ENCODE peak calls at places on chromosomes 6 and 20, in seven cellular contexts. M is colonic mucosa, O is A673, G is transverse colon, D is brain microvascular endothelial cell, F is uterus, R is IMR-90. K is an unnamed sample.

GRCh38 chr6:99349620-99350141 is at the start of gene FAXC:
- DNase-seq in D (no peak), R (peak; percentile 14), G (peak; percentile 29), M (peak; percentile 47), O (peak; percentile 37), F (peak; percentile 30), K (no peak)

GRCh38 chr6:141199074-141199473 is 933.7 kb upstream of the GJE1 start:
- DNase-seq in G (no peak), O (no peak), R (peak; percentile 76), F (no peak), D (no peak), M (no peak), K (no peak)

GRCh38 chr6:69220293-69220847 is 576.4 kb downstream of the LMBRD1 start:
- DNase-seq in M (no peak), R (no peak), G (no peak), F (no peak), O (peak; percentile 4), D (no peak), K (no peak)

GRCh38 chr20:63979221-63979548 is 257 bp downstream of the SAMD10 start:
- DNase-seq in D (no peak), R (no peak), O (no peak), G (no peak), F (no peak), M (no peak), K (no peak)

GRCh38 chr6:51743999-51744398 is 343.4 kb downstream of the PKHD1 start:
- DNase-seq in M (no peak), F (no peak), O (no peak), R (no peak), G (no peak), D (no peak), K (no peak)

GRCh38 chr6:168388641-168389633 is 52.0 kb upstream of the SMOC2 start:
- DNase-seq in M (peak; percentile 55), F (no peak), G (no peak), O (no peak), D (no peak), R (no peak), K (no peak)

GRCh38 chr6:134740473-134741192 is 209.3 kb downstream of the ALDH8A1 start:
- DNase-seq in O (peak; percentile 33), D (peak; percentile 76), M (no peak), G (no peak), F (no peak), R (peak; percentile 60), K (no peak)

GRCh38 chr6:12033770-12034169 is 21.7 kb downstream of the HIVEP1 start:
- DNase-seq in R (peak; percentile 56), D (no peak), M (no peak), F (no peak), O (peak; percentile 77), G (no peak), K (no peak)

GRCh38 chr6:114343782-114344144 is 940 bp upstream of the HS3ST5 start:
- DNase-seq in M (no peak), F (no peak), R (no peak), D (no peak), G (no peak), O (no peak), K (no peak)

GRCh38 chr6:15870354-15871043 is 207.7 kb upstream of the DTNBP1 start:
- DNase-seq in M (no peak), R (no peak), D (peak; percentile 27), F (no peak), O (no peak), G (no peak), K (no peak)

GRCh38 chr6:132132911-132133639 is 181.9 kb upstream of the CCN2 start:
- DNase-seq in O (peak; percentile 22), F (no peak), R (peak; percentile 85), M (no peak), D (peak; percentile 66), G (no peak), K (no peak)

GRCh38 chr20:57657537-57658446 is 37.6 kb upstream of the ZBP1 start:
- DNase-seq in F (peak; percentile 28), G (peak; percentile 72), D (no peak), R (no peak), O (peak; percentile 11), M (peak; percentile 46), K (peak; percentile 18)

GRCh38 chr6:12937971-12938370 is 221.4 kb downstream of the PHACTR1 start:
- DNase-seq in M (no peak), O (no peak), F (no peak), D (no peak), G (no peak), R (no peak), K (no peak)

GRCh38 chr6:14367296-14367695 is 249.7 kb downstream of the CD83 start:
- DNase-seq in G (no peak), M (no peak), D (no peak), F (no peak), R (no peak), O (no peak), K (no peak)

GRCh38 chr20:31566658-31567379 is 38.3 kb upstream of the ID1 start:
- DNase-seq in O (no peak), F (no peak), M (no peak), G (peak; percentile 44), D (no peak), R (no peak), K (no peak)

GRCh38 chr20:48983423-48984400 is 62.2 kb downstream of the ARFGEF2 start:
- DNase-seq in O (peak; percentile 33), M (no peak), F (peak; percentile 24), D (peak; percentile 79), R (peak; percentile 91), G (no peak), K (no peak)

GRCh38 chr6:150058986-150059385 is 9.9 kb downstream of the ULBP3 start:
- DNase-seq in O (no peak), F (no peak), G (no peak), M (no peak), R (no peak), D (no peak), K (no peak)

GRCh38 chr20:4011226-4011975 is 4.0 kb downstream of the RNF24 start:
- DNase-seq in F (no peak), M (no peak), D (no peak), G (no peak), R (peak; percentile 61), O (no peak), K (no peak)

GRCh38 chr6:108027594-108027993 is 46.9 kb downstream of the OSTM1 start:
- DNase-seq in F (no peak), G (peak; percentile 69), M (peak; percentile 84), O (no peak), D (no peak), R (peak; percentile 9), K (no peak)

GRCh38 chr6:50716887-50717509 is 3.7 kb downstream of the TFAP2D start:
- DNase-seq in G (no peak), O (no peak), M (no peak), F (no peak), R (no peak), D (no peak), K (no peak)
- H3K27me3 ChIP-seq in G (peaks cover 84% of the 10 kb centered on the region), O (peaks cover 100% of the 10 kb centered on the region), M (peaks cover 14% of the 10 kb centered on the region), F (peaks cover 7% of the 10 kb centered on the region), R (peaks cover 11% of the 10 kb centered on the region), D (peaks cover 21% of the 10 kb centered on the region), K (no peaks in the 10 kb centered on the region)

GRCh38 chr6:1616556-1617463 is 7.1 kb downstream of the FOXC1 start:
- DNase-seq in R (no peak), F (no peak), D (no peak), O (no peak), M (no peak), G (no peak), K (no peak)
- H3K27me3 ChIP-seq in R (no peaks in the 10 kb centered on the region), F (peaks cover 51% of the 10 kb centered on the region), D (peaks cover 25% of the 10 kb centered on the region), O (peaks cover 27% of the 10 kb centered on the region), M (peaks cover 65% of the 10 kb centered on the region), G (peaks cover 100% of the 10 kb centered on the region), K (peaks cover 41% of the 10 kb centered on the region)

DNA sequence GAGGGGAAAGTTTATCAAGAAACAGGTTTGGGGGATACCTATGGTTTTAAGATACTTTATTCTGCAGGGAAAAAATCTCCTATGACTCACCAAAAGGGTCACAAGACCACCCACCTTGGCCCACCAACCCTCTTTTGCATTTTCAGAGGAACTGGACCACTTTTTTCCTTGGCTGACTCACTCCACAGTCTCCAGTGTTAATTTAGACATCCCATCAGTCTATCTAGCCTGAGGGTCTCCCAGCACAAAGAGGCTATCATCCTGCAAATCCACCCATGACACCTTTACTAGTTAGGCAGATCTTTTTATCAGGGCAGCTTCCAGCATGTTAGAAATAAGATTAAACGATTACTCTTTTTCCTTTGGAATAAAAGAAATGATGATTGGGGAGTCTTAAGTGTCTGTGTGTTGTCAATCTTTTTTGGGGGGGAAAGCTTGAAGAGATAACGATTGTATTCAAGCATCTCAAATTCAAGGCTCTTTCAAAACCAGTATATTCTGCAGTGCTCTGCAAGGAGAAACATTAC is 138.1 kb upstream of the RIN2 start:
- DNase-seq in D (no peak), G (no peak), O (no peak), R (no peak), M (no peak), F (no peak), K (no peak)
- H3K27me3 ChIP-seq in D (no peaks in the 10 kb centered on the region), G (no peaks in the 10 kb centered on the region), O (no peaks in the 10 kb centered on the region), R (no peaks in the 10 kb centered on the region), M (no peaks in the 10 kb centered on the region), F (no peaks in the 10 kb centered on the region), K (no peaks in the 10 kb centered on the region)

GRCh38 chr20:22796465-22797077 is 212.2 kb upstream of the FOXA2 start:
- DNase-seq in F (no peak), O (no peak), M (no peak), R (peak; percentile 79), D (peak; percentile 63), G (no peak), K (no peak)
- H3K27me3 ChIP-seq in F (no peaks in the 10 kb centered on the region), O (peaks cover 10% of the 10 kb centered on the region), M (no peaks in the 10 kb centered on the region), R (peaks cover 5% of the 10 kb centered on the region), D (no peaks in the 10 kb centered on the region), G (no peaks in the 10 kb centered on the region), K (no peaks in the 10 kb centered on the region)

DNA sequence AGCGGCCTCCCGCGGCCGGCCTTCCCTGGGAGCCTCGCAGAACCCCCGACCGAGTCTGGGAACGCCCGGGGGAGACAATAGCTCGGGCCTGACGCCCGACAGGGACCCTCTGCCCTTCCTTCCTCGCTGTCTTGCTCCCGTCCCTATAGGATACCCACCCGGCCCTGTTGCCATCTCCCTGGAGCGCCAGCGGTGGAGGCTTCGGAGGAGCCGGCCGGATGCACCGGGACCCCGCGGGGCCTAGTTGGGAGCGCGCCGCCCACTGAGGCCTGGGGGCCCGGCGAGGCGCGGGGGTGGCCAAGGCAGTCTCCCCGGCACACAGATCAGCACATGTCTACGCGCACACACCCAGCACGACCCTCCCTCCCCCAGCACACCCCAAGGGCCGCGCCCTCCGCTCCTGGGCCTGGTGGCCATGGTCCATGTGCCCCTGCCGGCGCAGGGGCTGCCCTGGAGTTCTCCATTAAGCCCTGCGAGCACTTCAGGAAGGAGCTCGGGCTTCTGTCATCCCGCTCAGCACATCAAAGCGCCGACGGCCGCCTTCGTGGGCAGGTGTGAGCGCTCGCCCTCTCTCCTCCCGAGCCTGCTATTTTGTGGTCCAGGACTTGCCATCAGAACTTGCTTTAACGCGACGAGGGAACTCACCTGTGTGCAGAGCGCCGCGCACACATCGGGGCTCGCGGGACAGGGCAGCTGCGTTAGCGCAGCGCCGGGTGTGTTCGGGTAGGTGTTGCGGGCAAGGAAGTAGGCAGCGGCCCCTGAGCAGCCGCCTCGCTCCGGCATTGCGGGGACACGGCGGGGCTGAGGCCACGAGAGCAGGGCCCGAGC is 3.7 kb downstream of the FOXF2 start:
- DNase-seq in O (no peak), D (no peak), M (no peak), G (no peak), F (no peak), R (no peak), K (no peak)
- H3K27me3 ChIP-seq in O (peaks cover 59% of the 10 kb centered on the region), D (peaks cover 55% of the 10 kb centered on the region), M (peaks cover 76% of the 10 kb centered on the region), G (peaks cover 96% of the 10 kb centered on the region), F (peaks cover 78% of the 10 kb centered on the region), R (no peaks in the 10 kb centered on the region), K (peaks cover 53% of the 10 kb centered on the region)

GRCh38 chr20:59253325-59253724 is 47.1 kb upstream of the EDN3 start:
- DNase-seq in M (no peak), G (no peak), D (no peak), O (no peak), R (no peak), F (no peak), K (peak; percentile 81)
- H3K27me3 ChIP-seq in M (no peaks in the 10 kb centered on the region), G (peaks cover 45% of the 10 kb centered on the region), D (no peaks in the 10 kb centered on the region), O (peaks cover 91% of the 10 kb centered on the region), R (no peaks in the 10 kb centered on the region), F (no peaks in the 10 kb centered on the region), K (no peaks in the 10 kb centered on the region)